ENCODE peak calls at places on chromosomes 1 and 21, in nine cellular contexts. G is activated CD4-positive, alpha-beta T cell treated with anti-CD3 and anti-CD28 coated beads, Interleukin-2, amount 50 U/mL, for 48 hours; Q is pons; J is stimulated activated CD4-positive, alpha-beta T cell treated with anti-CD3 and anti-CD28 coated beads, Interleukin-4, amount 100 ng/mL, for 1 hour; R is H9; U is ELF-1; H is astrocyte of the spinal cord; F is left ventricle myocardium superior; X is non-pigmented ciliary epithelial cell. D is an unnamed sample.

GRCh38 chr1:221087919-221088318 is 208.7 kb downstream of the HLX start:
- DNase-seq in R (no peak), G (no peak), F (no peak), U (no peak), J (no peak), X (no peak), H (peak; percentile 5), Q (no peak), D (no peak)

GRCh38 chr1:91791103-91791502 is 94.8 kb downstream of the TGFBR3 start:
- DNase-seq in F (no peak), Q (no peak), U (peak; percentile 44), J (no peak), R (no peak), X (no peak), G (no peak), H (no peak), D (no peak)

GRCh38 chr1:226091461-226091860 is 28.9 kb downstream of the H3-3A start:
- DNase-seq in F (no peak), Q (no peak), G (no peak), U (no peak), H (no peak), X (no peak), R (no peak), J (no peak), D (no peak)

GRCh38 chr1:37325509-37326437 is 148.6 kb upstream of the ZC3H12A start:
- DNase-seq in G (no peak), U (peak; percentile 59), Q (no peak), X (no peak), J (no peak), R (peak; percentile 73), F (no peak), H (no peak), D (no peak)

GRCh38 chr1:155976062-155976912 is 2.1 kb downstream of the ARHGEF2 start:
- DNase-seq in J (peak; percentile 61), R (peak; percentile 68), H (peak; percentile 78), Q (no peak), X (no peak), F (peak; percentile 81), U (peak; percentile 63), G (peak; percentile 61), D (peak; percentile 81)

GRCh38 chr1:101112051-101112770 is 86.6 kb upstream of the DPH5 start:
- DNase-seq in G (peak; percentile 51), X (no peak), Q (peak; percentile 27), J (peak; percentile 51), R (no peak), U (no peak), F (peak; percentile 58), H (no peak), D (peak; percentile 9)

GRCh38 chr1:37423810-37424209 is 50.6 kb upstream of the ZC3H12A start:
- DNase-seq in H (no peak), F (no peak), U (no peak), R (no peak), G (no peak), Q (no peak), J (no peak), X (no peak), D (no peak)

GRCh38 chr1:101959456-101959855 is 37.3 kb downstream of the OLFM3 start:
- DNase-seq in X (no peak), R (no peak), G (no peak), Q (no peak), H (no peak), F (no peak), J (no peak), U (no peak), D (peak; percentile 68)

GRCh38 chr1:53604291-53604919 is 134.6 kb downstream of the GLIS1 start:
- DNase-seq in G (no peak), Q (no peak), X (no peak), J (no peak), U (no peak), H (peak; percentile 43), R (no peak), F (no peak), D (no peak)

GRCh38 chr1:160726114-160726497 is 12.9 kb upstream of the SLAMF7 start:
- DNase-seq in Q (no peak), U (no peak), X (no peak), G (no peak), R (no peak), F (no peak), H (peak; percentile 2), J (no peak), D (no peak)

GRCh38 chr1:9078035-9078948 is 8.9 kb upstream of the SLC2A5 start:
- DNase-seq in H (peak; percentile 85), Q (no peak), R (no peak), F (no peak), U (no peak), X (peak; percentile 83), G (peak; percentile 1), J (no peak), D (no peak)

GRCh38 chr21:46118305-46118870 is 20.5 kb downstream of the COL6A2 start:
- DNase-seq in R (peak; percentile 22), H (no peak), X (no peak), G (no peak), Q (no peak), U (no peak), F (peak; percentile 24), J (no peak), D (no peak)

GRCh38 chr1:51693420-51694144 is 76.7 kb downstream of the OSBPL9 start:
- DNase-seq in F (no peak), Q (no peak), U (no peak), J (no peak), H (peak; percentile 23), G (no peak), R (no peak), X (no peak), D (no peak)

GRCh38 chr1:62022348-62022747 is 172.3 kb upstream of the L1TD1 start:
- DNase-seq in Q (no peak), F (no peak), U (no peak), G (no peak), J (no peak), H (no peak), R (no peak), X (no peak), D (peak; percentile 60)

GRCh38 chr21:17491716-17492414 is 21.0 kb upstream of the CXADR start:
- DNase-seq in F (no peak), X (peak; percentile 99), Q (peak; percentile 75), J (no peak), R (no peak), G (no peak), H (peak; percentile 99), U (no peak), D (no peak)

GRCh38 chr21:32702702-32703101 is 25.1 kb downstream of the SYNJ1 start:
- DNase-seq in G (no peak), Q (no peak), H (peak; percentile 29), U (no peak), J (no peak), X (peak; percentile 20), R (no peak), F (no peak), D (no peak)

GRCh38 chr1:6183520-6183989 is 3.4 kb upstream of the CHD5 start:
- DNase-seq in U (no peak), Q (no peak), H (no peak), R (peak; percentile 57), F (no peak), X (no peak), G (no peak), J (no peak), D (no peak)

GRCh38 chr1:93447481-93448291 is at the start of gene FNBP1L:
- DNase-seq in U (peak; percentile 78), G (peak; percentile 66), Q (peak; percentile 51), R (peak; percentile 89), X (no peak), F (peak; percentile 88), H (peak; percentile 68), J (peak; percentile 69), D (peak; percentile 71)

GRCh38 chr1:47765236-47765635 is 231.9 kb downstream of the TRABD2B start:
- DNase-seq in X (no peak), U (peak; percentile 36), R (no peak), H (no peak), Q (no peak), F (peak; percentile 74), J (no peak), G (no peak), D (no peak)

GRCh38 chr1:21659099-21659923 is 9.8 kb downstream of the RAP1GAP start:
- DNase-seq in Q (peak; percentile 51), U (peak; percentile 96), J (peak; percentile 72), F (peak; percentile 84), H (peak; percentile 56), G (peak; percentile 72), X (no peak), R (peak; percentile 91), D (peak; percentile 65)

GRCh38 chr1:19073311-19074186 is 117.1 kb upstream of the IFFO2 start:
- DNase-seq in H (no peak), J (no peak), F (peak; percentile 78), R (no peak), G (no peak), Q (peak; percentile 20), U (no peak), X (no peak), D (peak; percentile 35)

GRCh38 chr1:51231121-51231520 is 5.0 kb upstream of the RNF11 start:
- DNase-seq in J (no peak), U (no peak), R (no peak), Q (no peak), F (no peak), G (no peak), H (no peak), X (no peak), D (no peak)

GRCh38 chr1:54398963-54399528 is 7.1 kb downstream of the SSBP3 start:
- DNase-seq in H (no peak), R (no peak), J (no peak), U (no peak), Q (no peak), X (no peak), F (no peak), G (no peak), D (no peak)

GRCh38 chr1:117605164-117605810 is 561 bp upstream of the TENT5C start:
- DNase-seq in H (peak; percentile 22), U (no peak), R (no peak), Q (peak; percentile 41), X (no peak), F (peak; percentile 44), G (no peak), J (no peak), D (peak; percentile 83)

GRCh38 chr21:45827881-45828579 is 153.5 kb upstream of the COL6A1 start:
- DNase-seq in U (no peak), G (no peak), J (no peak), X (no peak), F (no peak), Q (no peak), R (no peak), H (no peak), D (no peak)

GRCh38 chr1:226402615-226403521 is 5.0 kb downstream of the PARP1 start:
- DNase-seq in Q (peak; percentile 97), X (no peak), U (no peak), R (peak; percentile 20), H (no peak), G (no peak), F (no peak), J (no peak), D (peak; percentile 27)

GRCh38 chr1:226209307-226210059 is 14.0 kb upstream of the MIXL1 start:
- DNase-seq in J (no peak), H (no peak), R (no peak), G (no peak), X (no peak), F (no peak), U (no peak), Q (no peak), D (peak; percentile 82)

GRCh38 chr1:234281826-234282489 is 91.3 kb upstream of the COA6 start:
- DNase-seq in F (no peak), J (no peak), X (no peak), R (no peak), Q (peak; percentile 94), H (no peak), U (no peak), G (no peak), D (peak; percentile 79)

GRCh38 chr1:36691374-36691773 is 208.7 kb upstream of the CSF3R start:
- DNase-seq in X (no peak), J (no peak), U (no peak), G (no peak), F (no peak), H (no peak), R (peak; percentile 9), Q (no peak), D (no peak)

GRCh38 chr1:206117151-206117948 is at the start of gene AVPR1B:
- DNase-seq in H (peak; percentile 8), G (peak; percentile 29), J (peak; percentile 30), R (peak; percentile 74), X (no peak), U (peak; percentile 50), F (peak; percentile 70), Q (no peak), D (peak; percentile 32)

GRCh38 chr1:217274927-217275616 is 355.8 kb downstream of the GPATCH2 start:
- DNase-seq in X (peak; percentile 57), H (peak; percentile 64), F (no peak), G (no peak), J (no peak), U (no peak), R (no peak), Q (no peak), D (no peak)

D was measured in G401.